ENCODE peak calls at places on chromosomes 16 and 17, in nine cellular contexts. One of them, this sample, is unnamed. For H3K4me1, the result is how much of the 10 kb centered on the place peaks cover.

GRCh38 chr17:12730421-12730820 is 58.9 kb upstream of the ARHGAP44 start:
- DNase-seq in uterus: no peak
- DNase-seq in ovary: no peak
- DNase-seq in mucosa of descending colon: no peak
- DNase-seq in mammary epithelial cell: no peak
- DNase-seq in neural progenitor cell: no peak
- DNase-seq in psoas muscle: no peak
- DNase-seq in endothelial cell of umbilical vein: no peak
- DNase-seq in endodermal cell: no peak
- DNase-seq in this sample: no peak

GRCh38 chr17:56699186-56699895 is 105.8 kb downstream of the NOG start:
- DNase-seq in uterus: no peak
- DNase-seq in ovary: no peak
- DNase-seq in mucosa of descending colon: peak
- DNase-seq in mammary epithelial cell: peak
- DNase-seq in neural progenitor cell: peak
- DNase-seq in psoas muscle: peak
- DNase-seq in endothelial cell of umbilical vein: peak
- DNase-seq in endodermal cell: peak
- DNase-seq in this sample: no peak

GRCh38 chr17:50909765-50910661 is 43.9 kb upstream of the TOB1 start:
- DNase-seq in uterus: no peak
- DNase-seq in ovary: no peak
- DNase-seq in mucosa of descending colon: no peak
- DNase-seq in mammary epithelial cell: no peak
- DNase-seq in neural progenitor cell: no peak
- DNase-seq in psoas muscle: no peak
- DNase-seq in endothelial cell of umbilical vein: no peak
- DNase-seq in endodermal cell: no peak
- DNase-seq in this sample: no peak

GRCh38 chr17:42132941-42133340 is 10.3 kb downstream of the HSPB9 start:
- DNase-seq in uterus: no peak
- DNase-seq in ovary: no peak
- DNase-seq in mucosa of descending colon: peak
- DNase-seq in mammary epithelial cell: peak
- DNase-seq in neural progenitor cell: no peak
- DNase-seq in psoas muscle: no peak
- DNase-seq in endothelial cell of umbilical vein: peak
- DNase-seq in endodermal cell: no peak
- DNase-seq in this sample: peak

GRCh38 chr16:6068063-6068462 is 970.5 kb upstream of the EEF2KMT start:
- DNase-seq in uterus: no peak
- DNase-seq in ovary: no peak
- DNase-seq in mucosa of descending colon: no peak
- DNase-seq in mammary epithelial cell: no peak
- DNase-seq in neural progenitor cell: peak
- DNase-seq in psoas muscle: no peak
- DNase-seq in endothelial cell of umbilical vein: no peak
- DNase-seq in endodermal cell: peak
- DNase-seq in this sample: no peak

GRCh38 chr17:32596206-32596605 is 109.4 kb downstream of the CDK5R1 start:
- DNase-seq in uterus: no peak
- DNase-seq in ovary: no peak
- DNase-seq in mucosa of descending colon: no peak
- DNase-seq in mammary epithelial cell: no peak
- DNase-seq in neural progenitor cell: no peak
- DNase-seq in psoas muscle: no peak
- DNase-seq in endothelial cell of umbilical vein: no peak
- DNase-seq in endodermal cell: no peak
- DNase-seq in this sample: no peak

GRCh38 chr16:49280022-49280741 is 1.5 kb downstream of the CBLN1 start:
- DNase-seq in uterus: no peak
- DNase-seq in ovary: no peak
- DNase-seq in mucosa of descending colon: peak
- DNase-seq in mammary epithelial cell: no peak
- DNase-seq in neural progenitor cell: peak
- DNase-seq in psoas muscle: no peak
- DNase-seq in endothelial cell of umbilical vein: no peak
- DNase-seq in endodermal cell: peak
- DNase-seq in this sample: peak

GRCh38 chr16:74556375-74556922 is 50.5 kb downstream of the GLG1 start:
- DNase-seq in uterus: no peak
- DNase-seq in ovary: no peak
- DNase-seq in mucosa of descending colon: no peak
- DNase-seq in mammary epithelial cell: peak
- DNase-seq in neural progenitor cell: no peak
- DNase-seq in psoas muscle: no peak
- DNase-seq in endothelial cell of umbilical vein: no peak
- DNase-seq in endodermal cell: no peak
- DNase-seq in this sample: no peak

GRCh38 chr16:11254913-11255736 is 879 bp downstream of the SOCS1 start:
- DNase-seq in uterus: peak
- DNase-seq in ovary: peak
- DNase-seq in mucosa of descending colon: peak
- DNase-seq in mammary epithelial cell: peak
- DNase-seq in neural progenitor cell: peak
- DNase-seq in psoas muscle: peak
- DNase-seq in endothelial cell of umbilical vein: peak
- DNase-seq in endodermal cell: peak
- DNase-seq in this sample: no peak

GRCh38 chr16:56203052-56203451 is 11.8 kb downstream of the GNAO1 start:
- DNase-seq in uterus: no peak
- DNase-seq in ovary: no peak
- DNase-seq in mucosa of descending colon: no peak
- DNase-seq in mammary epithelial cell: peak
- DNase-seq in neural progenitor cell: peak
- DNase-seq in psoas muscle: peak
- DNase-seq in endothelial cell of umbilical vein: no peak
- DNase-seq in endodermal cell: peak
- DNase-seq in this sample: no peak

GRCh38 chr16:51636913-51637743 is 486.1 kb upstream of the SALL1 start:
- DNase-seq in uterus: no peak
- DNase-seq in ovary: no peak
- DNase-seq in mucosa of descending colon: no peak
- DNase-seq in mammary epithelial cell: peak
- DNase-seq in neural progenitor cell: peak
- DNase-seq in psoas muscle: no peak
- DNase-seq in endothelial cell of umbilical vein: no peak
- DNase-seq in endodermal cell: peak
- DNase-seq in this sample: no peak

GRCh38 chr17:4502466-4503154 is 3.9 kb downstream of the SPNS2 start:
- DNase-seq in uterus: no peak
- DNase-seq in ovary: no peak
- DNase-seq in mucosa of descending colon: no peak
- DNase-seq in mammary epithelial cell: no peak
- DNase-seq in neural progenitor cell: no peak
- DNase-seq in psoas muscle: no peak
- DNase-seq in endothelial cell of umbilical vein: no peak
- DNase-seq in endodermal cell: peak
- DNase-seq in this sample: no peak

GRCh38 chr17:4499431-4500187 is 928 bp downstream of the SPNS2 start:
- DNase-seq in uterus: no peak
- DNase-seq in ovary: no peak
- DNase-seq in mucosa of descending colon: peak
- DNase-seq in mammary epithelial cell: no peak
- DNase-seq in neural progenitor cell: peak
- DNase-seq in psoas muscle: no peak
- DNase-seq in endothelial cell of umbilical vein: peak
- DNase-seq in endodermal cell: peak
- DNase-seq in this sample: peak

GRCh38 chr17:4500188-4500565 is 1.5 kb downstream of the SPNS2 start:
- DNase-seq in uterus: no peak
- DNase-seq in ovary: no peak
- DNase-seq in mucosa of descending colon: no peak
- DNase-seq in mammary epithelial cell: no peak
- DNase-seq in neural progenitor cell: no peak
- DNase-seq in psoas muscle: no peak
- DNase-seq in endothelial cell of umbilical vein: peak
- DNase-seq in endodermal cell: no peak
- DNase-seq in this sample: no peak

GRCh38 chr17:4503283-4504005 is 4.8 kb downstream of the SPNS2 start:
- DNase-seq in uterus: no peak
- DNase-seq in ovary: no peak
- DNase-seq in mucosa of descending colon: no peak
- DNase-seq in mammary epithelial cell: no peak
- DNase-seq in neural progenitor cell: no peak
- DNase-seq in psoas muscle: no peak
- DNase-seq in endothelial cell of umbilical vein: no peak
- DNase-seq in endodermal cell: no peak
- DNase-seq in this sample: no peak

DNA sequence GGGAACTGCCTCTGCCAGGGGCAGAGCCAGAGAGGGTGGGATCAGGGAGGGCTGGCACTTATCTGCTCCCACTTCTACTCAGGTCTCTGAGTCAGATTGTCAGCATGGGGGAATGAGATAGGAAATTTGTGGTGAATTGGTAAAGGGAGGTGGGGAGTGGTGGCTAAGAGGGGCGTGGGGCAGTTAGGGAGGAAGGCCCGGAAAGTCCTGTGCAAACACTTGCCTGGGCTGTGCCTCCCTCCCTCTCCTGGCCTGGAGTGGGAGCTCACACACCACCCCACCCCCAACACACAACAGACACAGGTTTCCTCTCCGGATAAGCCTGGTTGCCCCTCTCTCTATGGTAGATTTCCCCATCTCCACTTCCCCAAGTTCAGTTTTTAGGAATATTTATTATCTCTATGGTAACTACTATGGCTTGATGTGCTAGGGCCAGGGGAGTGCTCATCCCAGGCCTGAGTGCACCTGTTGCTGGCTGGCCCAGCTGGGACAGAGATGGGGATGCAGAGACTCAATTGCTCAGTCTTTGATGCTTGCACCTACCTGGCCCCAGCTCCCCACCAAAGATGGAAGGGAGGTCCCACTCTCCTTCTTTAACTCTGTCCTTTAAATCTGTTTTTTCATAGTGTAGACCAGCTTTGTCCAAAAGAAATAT is 2.7 kb downstream of the SPNS2 start:
- DNase-seq in uterus: no peak
- DNase-seq in ovary: no peak
- DNase-seq in mucosa of descending colon: no peak
- DNase-seq in mammary epithelial cell: no peak
- DNase-seq in neural progenitor cell: no peak
- DNase-seq in psoas muscle: no peak
- DNase-seq in endothelial cell of umbilical vein: peak
- DNase-seq in endodermal cell: no peak
- DNase-seq in this sample: no peak
- H3K4me3 ChIP-seq in uterus: no peak
- H3K4me3 ChIP-seq in ovary: no peak
- H3K4me3 ChIP-seq in mucosa of descending colon: no peak
- H3K4me3 ChIP-seq in mammary epithelial cell: no peak
- H3K4me3 ChIP-seq in neural progenitor cell: no peak
- H3K4me3 ChIP-seq in psoas muscle: peak
- H3K4me3 ChIP-seq in endothelial cell of umbilical vein: no peak
- H3K4me3 ChIP-seq in endodermal cell: no peak
- H3K4me3 ChIP-seq in this sample: peak

DNA sequence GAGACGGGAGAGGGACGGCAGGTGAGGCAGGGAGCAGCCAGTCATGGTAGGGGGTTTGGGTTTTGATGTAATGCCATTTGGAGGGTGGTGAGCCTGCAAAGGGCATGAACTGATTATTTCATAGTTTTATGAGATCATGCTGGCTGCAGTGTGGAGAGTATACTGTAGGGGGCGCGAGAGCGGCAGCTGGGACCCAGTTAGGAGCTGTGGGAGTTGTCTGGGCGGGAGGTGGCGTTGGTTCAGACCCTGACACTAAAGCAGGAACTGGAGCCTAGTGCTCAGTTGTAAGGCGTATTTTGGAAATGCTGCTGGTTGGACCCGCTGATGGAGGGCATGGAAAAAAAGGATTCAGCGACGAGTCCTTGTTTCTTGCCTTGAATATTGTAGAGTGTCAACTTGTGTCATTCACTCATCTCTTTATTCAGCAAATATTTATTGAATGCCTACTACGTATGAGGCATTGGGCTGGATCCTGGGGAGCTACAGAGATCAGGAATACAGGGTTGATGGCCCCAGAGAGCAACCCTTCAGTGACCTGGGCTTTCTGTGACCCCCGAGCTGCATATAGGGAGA is 23.7 kb upstream of the KDM8 start:
- DNase-seq in uterus: peak
- DNase-seq in ovary: peak
- DNase-seq in mucosa of descending colon: peak
- DNase-seq in mammary epithelial cell: peak
- DNase-seq in neural progenitor cell: peak
- DNase-seq in psoas muscle: peak
- DNase-seq in endothelial cell of umbilical vein: peak
- DNase-seq in endodermal cell: peak
- DNase-seq in this sample: peak
- H3K4me1 ChIP-seq in uterus: under half
- H3K4me1 ChIP-seq in ovary: under half
- H3K4me1 ChIP-seq in mucosa of descending colon: under half
- H3K4me1 ChIP-seq in mammary epithelial cell: under half
- H3K4me1 ChIP-seq in neural progenitor cell: under half
- H3K4me1 ChIP-seq in psoas muscle: under half
- H3K4me1 ChIP-seq in endothelial cell of umbilical vein: under half
- H3K4me1 ChIP-seq in endodermal cell: under half
- H3K4me1 ChIP-seq in this sample: under half

DNA sequence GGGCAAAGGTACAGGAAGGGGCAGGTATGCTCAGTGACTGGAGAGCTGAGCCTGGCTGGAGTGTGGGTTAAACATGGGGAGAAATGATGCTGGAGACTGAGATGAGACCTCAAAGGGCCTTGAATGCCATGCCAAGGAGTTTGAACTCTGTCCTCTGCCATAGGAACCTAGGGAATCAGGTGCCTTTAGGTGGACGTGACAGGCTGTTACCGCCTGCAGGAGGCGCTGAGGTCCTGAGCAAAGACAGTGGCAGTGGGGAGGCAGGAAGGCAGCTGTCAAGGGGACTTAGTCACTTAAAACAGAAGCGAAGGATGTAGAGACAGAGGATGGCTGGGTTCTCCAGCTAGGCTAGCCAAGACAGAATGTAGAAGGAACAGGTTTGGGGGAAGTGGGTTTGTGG is 9.1 kb downstream of the PSMB3 start:
- DNase-seq in uterus: no peak
- DNase-seq in ovary: no peak
- DNase-seq in mucosa of descending colon: peak
- DNase-seq in mammary epithelial cell: peak
- DNase-seq in neural progenitor cell: peak
- DNase-seq in psoas muscle: no peak
- DNase-seq in endothelial cell of umbilical vein: peak
- DNase-seq in endodermal cell: peak
- DNase-seq in this sample: no peak
- TF ChIP-seq CTCF in uterus: no peak
- TF ChIP-seq CTCF in ovary: no peak
- TF ChIP-seq CTCF in mucosa of descending colon: no peak
- TF ChIP-seq CTCF in mammary epithelial cell: peak
- TF ChIP-seq CTCF in neural progenitor cell: peak
- TF ChIP-seq CTCF in psoas muscle: no peak
- TF ChIP-seq CTCF in endothelial cell of umbilical vein: peak
- TF ChIP-seq CTCF in endodermal cell: peak
- TF ChIP-seq CTCF in this sample: no peak

GRCh38 chr16:19419691-19420060 is 2.0 kb downstream of the TMC5 start:
- DNase-seq in uterus: no peak
- DNase-seq in ovary: no peak
- DNase-seq in mucosa of descending colon: no peak
- DNase-seq in mammary epithelial cell: peak
- DNase-seq in neural progenitor cell: no peak
- DNase-seq in psoas muscle: no peak
- DNase-seq in endothelial cell of umbilical vein: no peak
- DNase-seq in endodermal cell: no peak
- DNase-seq in this sample: no peak
- H3K4me3 ChIP-seq in uterus: no peak
- H3K4me3 ChIP-seq in ovary: no peak
- H3K4me3 ChIP-seq in mucosa of descending colon: no peak
- H3K4me3 ChIP-seq in mammary epithelial cell: no peak
- H3K4me3 ChIP-seq in neural progenitor cell: no peak
- H3K4me3 ChIP-seq in psoas muscle: no peak
- H3K4me3 ChIP-seq in endothelial cell of umbilical vein: no peak
- H3K4me3 ChIP-seq in endodermal cell: no peak
- H3K4me3 ChIP-seq in this sample: no peak